ENCODE peak calls at places on chromosome 10, in seven cellular contexts. One of them, this sample, is unnamed.

GRCh38 chr10:78727728-78728127 is 341.0 kb upstream of the ZMIZ1 start:
- DNase-seq in stimulated activated CD4-positive, alpha-beta T cell treated with anti-CD3 and anti-CD28 coated beads, Interleukin-1b, Interleukin-23, amount 100 ng/mL, for 1 hour: no peak
- DNase-seq in EL: no peak
- DNase-seq in neural progenitor cell: no peak
- DNase-seq in KBM-7: peak; percentile 37
- DNase-seq in omental fat pad: no peak
- DNase-seq in dermis microvascular lymphatic vessel endothelial cell: no peak
- DNase-seq in this sample: no peak

GRCh38 chr10:43259248-43259980 is 7.5 kb downstream of the RASGEF1A start:
- DNase-seq in KBM-7: no peak
- DNase-seq in omental fat pad: peak; percentile 16
- DNase-seq in neural progenitor cell: no peak
- DNase-seq in EL: no peak
- DNase-seq in stimulated activated CD4-positive, alpha-beta T cell treated with anti-CD3 and anti-CD28 coated beads, Interleukin-1b, Interleukin-23, amount 100 ng/mL, for 1 hour: no peak
- DNase-seq in dermis microvascular lymphatic vessel endothelial cell: no peak
- DNase-seq in this sample: no peak

GRCh38 chr10:97138174-97138573 is 47.6 kb downstream of the SLIT1 start:
- DNase-seq in stimulated activated CD4-positive, alpha-beta T cell treated with anti-CD3 and anti-CD28 coated beads, Interleukin-1b, Interleukin-23, amount 100 ng/mL, for 1 hour: no peak
- DNase-seq in neural progenitor cell: peak; percentile 64
- DNase-seq in KBM-7: no peak
- DNase-seq in dermis microvascular lymphatic vessel endothelial cell: no peak
- DNase-seq in omental fat pad: no peak
- DNase-seq in EL: no peak
- DNase-seq in this sample: no peak

GRCh38 chr10:29470355-29470705 is 164.4 kb downstream of the SVIL start:
- DNase-seq in KBM-7: no peak
- DNase-seq in neural progenitor cell: peak; percentile 69
- DNase-seq in EL: no peak
- DNase-seq in omental fat pad: no peak
- DNase-seq in dermis microvascular lymphatic vessel endothelial cell: no peak
- DNase-seq in stimulated activated CD4-positive, alpha-beta T cell treated with anti-CD3 and anti-CD28 coated beads, Interleukin-1b, Interleukin-23, amount 100 ng/mL, for 1 hour: no peak
- DNase-seq in this sample: no peak

GRCh38 chr10:96138102-96138501 is 8.0 kb downstream of the ZNF518A start:
- DNase-seq in KBM-7: no peak
- DNase-seq in omental fat pad: no peak
- DNase-seq in EL: no peak
- DNase-seq in stimulated activated CD4-positive, alpha-beta T cell treated with anti-CD3 and anti-CD28 coated beads, Interleukin-1b, Interleukin-23, amount 100 ng/mL, for 1 hour: no peak
- DNase-seq in dermis microvascular lymphatic vessel endothelial cell: no peak
- DNase-seq in neural progenitor cell: peak; percentile 37
- DNase-seq in this sample: no peak

GRCh38 chr10:100999742-101000601 is at the start of gene LZTS2:
- DNase-seq in stimulated activated CD4-positive, alpha-beta T cell treated with anti-CD3 and anti-CD28 coated beads, Interleukin-1b, Interleukin-23, amount 100 ng/mL, for 1 hour: no peak
- DNase-seq in dermis microvascular lymphatic vessel endothelial cell: no peak
- DNase-seq in neural progenitor cell: peak; percentile 58
- DNase-seq in EL: peak; percentile 41
- DNase-seq in omental fat pad: no peak
- DNase-seq in KBM-7: no peak
- DNase-seq in this sample: no peak

GRCh38 chr10:123746016-123746415 is 79.9 kb downstream of the GPR26 start:
- DNase-seq in KBM-7: no peak
- DNase-seq in dermis microvascular lymphatic vessel endothelial cell: no peak
- DNase-seq in neural progenitor cell: no peak
- DNase-seq in stimulated activated CD4-positive, alpha-beta T cell treated with anti-CD3 and anti-CD28 coated beads, Interleukin-1b, Interleukin-23, amount 100 ng/mL, for 1 hour: no peak
- DNase-seq in omental fat pad: no peak
- DNase-seq in EL: no peak
- DNase-seq in this sample: no peak

GRCh38 chr10:69385454-69386350 is 31.0 kb downstream of the TACR2 start:
- DNase-seq in KBM-7: no peak
- DNase-seq in stimulated activated CD4-positive, alpha-beta T cell treated with anti-CD3 and anti-CD28 coated beads, Interleukin-1b, Interleukin-23, amount 100 ng/mL, for 1 hour: no peak
- DNase-seq in neural progenitor cell: no peak
- DNase-seq in EL: no peak
- DNase-seq in dermis microvascular lymphatic vessel endothelial cell: no peak
- DNase-seq in omental fat pad: no peak
- DNase-seq in this sample: no peak

GRCh38 chr10:22666287-22667092 is 47.9 kb downstream of the PIP4K2A start:
- DNase-seq in neural progenitor cell: no peak
- DNase-seq in stimulated activated CD4-positive, alpha-beta T cell treated with anti-CD3 and anti-CD28 coated beads, Interleukin-1b, Interleukin-23, amount 100 ng/mL, for 1 hour: no peak
- DNase-seq in dermis microvascular lymphatic vessel endothelial cell: no peak
- DNase-seq in KBM-7: peak; percentile 58
- DNase-seq in omental fat pad: no peak
- DNase-seq in EL: no peak
- DNase-seq in this sample: no peak

GRCh38 chr10:48505394-48506112 is 99.3 kb downstream of the ARHGAP22 start:
- DNase-seq in neural progenitor cell: no peak
- DNase-seq in EL: no peak
- DNase-seq in omental fat pad: no peak
- DNase-seq in dermis microvascular lymphatic vessel endothelial cell: no peak
- DNase-seq in KBM-7: peak; percentile 89
- DNase-seq in stimulated activated CD4-positive, alpha-beta T cell treated with anti-CD3 and anti-CD28 coated beads, Interleukin-1b, Interleukin-23, amount 100 ng/mL, for 1 hour: no peak
- DNase-seq in this sample: peak; percentile 47

GRCh38 chr10:53403688-53404087 is 631.1 kb upstream of the MBL2 start:
- DNase-seq in KBM-7: no peak
- DNase-seq in EL: no peak
- DNase-seq in omental fat pad: no peak
- DNase-seq in dermis microvascular lymphatic vessel endothelial cell: peak; percentile 36
- DNase-seq in neural progenitor cell: no peak
- DNase-seq in stimulated activated CD4-positive, alpha-beta T cell treated with anti-CD3 and anti-CD28 coated beads, Interleukin-1b, Interleukin-23, amount 100 ng/mL, for 1 hour: no peak
- DNase-seq in this sample: no peak

GRCh38 chr10:1411956-1412355 is 325.4 kb downstream of the ADARB2 start:
- DNase-seq in KBM-7: no peak
- DNase-seq in omental fat pad: no peak
- DNase-seq in EL: no peak
- DNase-seq in stimulated activated CD4-positive, alpha-beta T cell treated with anti-CD3 and anti-CD28 coated beads, Interleukin-1b, Interleukin-23, amount 100 ng/mL, for 1 hour: no peak
- DNase-seq in neural progenitor cell: no peak
- DNase-seq in dermis microvascular lymphatic vessel endothelial cell: no peak
- DNase-seq in this sample: no peak

GRCh38 chr10:102621418-102622325 is 22.6 kb upstream of the TRIM8 start:
- DNase-seq in omental fat pad: no peak
- DNase-seq in KBM-7: no peak
- DNase-seq in stimulated activated CD4-positive, alpha-beta T cell treated with anti-CD3 and anti-CD28 coated beads, Interleukin-1b, Interleukin-23, amount 100 ng/mL, for 1 hour: no peak
- DNase-seq in neural progenitor cell: no peak
- DNase-seq in dermis microvascular lymphatic vessel endothelial cell: no peak
- DNase-seq in EL: no peak
- DNase-seq in this sample: no peak

GRCh38 chr10:120415709-120416330 is 41.2 kb upstream of the PLPP4 start:
- DNase-seq in dermis microvascular lymphatic vessel endothelial cell: no peak
- DNase-seq in EL: peak; percentile 86
- DNase-seq in neural progenitor cell: no peak
- DNase-seq in omental fat pad: no peak
- DNase-seq in stimulated activated CD4-positive, alpha-beta T cell treated with anti-CD3 and anti-CD28 coated beads, Interleukin-1b, Interleukin-23, amount 100 ng/mL, for 1 hour: no peak
- DNase-seq in KBM-7: no peak
- DNase-seq in this sample: no peak